ENCODE peak calls at places on chromosomes 3 and 15, in four cellular contexts. U is colonic mucosa, E is right cardiac atrium, A is tibial nerve. G is an unnamed sample. For H3K4me1 and H3K27me3, the result is how much of the 10 kb centered on the place peaks cover.

GRCh38 chr3:171458056-171458856 is 1.9 kb downstream of the TNIK start:
- DNase-seq in U (peak), E (no peak), A (no peak), G (peak)

GRCh38 chr3:13110678-13111116 is 37.5 kb upstream of the IQSEC1 start:
- DNase-seq in U (peak), E (no peak), A (peak), G (no peak)

GRCh38 chr15:64144192-64144564 is 7.4 kb upstream of the SNX22 start:
- DNase-seq in U (no peak), E (no peak), A (no peak), G (no peak)

GRCh38 chr3:57918123-57918837 is 89.9 kb upstream of the FLNB start:
- DNase-seq in U (no peak), E (no peak), A (no peak), G (no peak)

GRCh38 chr3:45443459-45443858 is 55.1 kb downstream of the LARS2 start:
- DNase-seq in U (no peak), E (no peak), A (no peak), G (no peak)

GRCh38 chr3:46282696-46283095 is 40.4 kb downstream of the CCR3 start:
- DNase-seq in U (no peak), E (no peak), A (no peak), G (no peak)

GRCh38 chr15:82968066-82968465 is 15.5 kb upstream of the HOMER2 start:
- DNase-seq in U (no peak), E (no peak), A (no peak), G (no peak)

GRCh38 chr3:186871403-186871924 is 29.0 kb downstream of the ADIPOQ start:
- DNase-seq in U (no peak), E (no peak), A (no peak), G (no peak)

GRCh38 chr15:45023659-45024320 is 795 bp downstream of the SORD start:
- DNase-seq in U (no peak), E (no peak), A (no peak), G (no peak)

GRCh38 chr3:136181741-136182140 is 14.4 kb downstream of the MSL2 start:
- DNase-seq in U (no peak), E (no peak), A (no peak), G (no peak)
- H3K4me1 ChIP-seq in U (under half), E (under half), A (under half), G (half or more)

DNA sequence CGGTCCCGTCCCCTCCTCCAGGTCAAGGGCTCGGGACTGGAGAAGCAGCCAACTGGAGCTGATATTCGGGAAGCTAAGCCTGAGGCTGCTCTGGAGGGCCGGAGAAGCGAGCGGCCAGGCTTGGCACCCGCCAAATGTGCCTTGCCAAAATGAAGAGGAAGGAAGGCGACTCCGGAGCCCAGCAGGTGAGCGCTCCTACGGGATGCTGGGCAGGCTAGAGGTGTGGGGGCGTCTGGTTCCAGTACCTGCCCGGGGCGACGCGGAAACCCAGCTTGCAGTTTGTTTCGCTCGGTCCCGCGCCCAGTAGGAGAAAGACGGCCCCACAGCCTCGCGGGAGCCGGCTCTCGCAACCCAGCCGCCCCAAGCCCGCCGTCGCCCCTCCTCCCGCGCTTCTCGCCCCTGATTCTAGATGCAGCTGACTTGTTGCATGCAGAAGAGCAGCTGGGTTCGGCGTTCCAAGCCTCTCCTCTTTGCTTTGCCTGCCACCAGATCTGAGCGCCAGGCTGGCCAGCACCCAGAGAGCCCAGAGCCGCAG is 16.1 kb upstream of the AEN start:
- DNase-seq in U (no peak), E (no peak), A (no peak), G (no peak)
- H3K27me3 ChIP-seq in U (under half), E (under half), A (under half), G (half or more)

GRCh38 chr15:78620839-78621421 is at the start of gene CHRNA3:
- DNase-seq in U (no peak), E (no peak), A (no peak), G (no peak)
- H3K4me3 ChIP-seq in U (peak), E (peak), A (peak), G (no peak)

DNA sequence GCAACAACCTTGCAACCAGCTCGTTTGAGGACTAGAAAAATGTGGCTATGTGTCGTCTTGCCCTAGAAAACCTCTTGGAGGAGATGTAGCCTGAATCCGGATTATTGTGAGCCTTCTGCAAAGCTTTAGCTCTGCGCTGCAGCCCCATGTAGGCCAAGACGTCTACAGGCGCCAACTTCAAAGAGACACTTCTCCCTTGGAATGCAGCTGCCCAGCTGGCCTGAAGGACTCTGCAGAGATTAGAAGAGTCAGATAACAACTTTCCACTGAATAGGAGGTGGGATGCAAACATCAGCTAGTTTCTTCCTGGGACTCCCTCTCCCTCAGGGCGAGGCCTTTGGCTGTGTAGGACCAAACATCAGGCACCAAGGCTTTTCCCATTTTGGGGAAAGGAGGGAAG is 356.5 kb upstream of the IL12A start:
- DNase-seq in U (no peak), E (no peak), A (no peak), G (no peak)
- H3K4me1 ChIP-seq in U (under half), E (under half), A (under half), G (under half)

GRCh38 chr3:123446610-123447109 is 2.2 kb downstream of the ADCY5 start:
- DNase-seq in U (no peak), E (no peak), A (no peak), G (no peak)
- H3K27me3 ChIP-seq in U (under half), E (under half), A (under half), G (under half)

GRCh38 chr15:42760759-42761158 is 23.8 kb upstream of the CDAN1 start:
- DNase-seq in U (no peak), E (no peak), A (no peak), G (no peak)
- H3K4me3 ChIP-seq in U (no peak), E (no peak), A (no peak), G (no peak)

GRCh38 chr15:29805043-29805707 is 17.1 kb downstream of the TJP1 start:
- DNase-seq in U (peak), E (peak), A (no peak), G (no peak)

GRCh38 chr15:29799859-29800258 is 22.4 kb downstream of the TJP1 start:
- DNase-seq in U (no peak), E (no peak), A (no peak), G (no peak)

GRCh38 chr15:29802411-29802810 is 19.9 kb downstream of the TJP1 start:
- DNase-seq in U (no peak), E (no peak), A (no peak), G (no peak)

GRCh38 chr15:29805708-29806104 is 16.6 kb downstream of the TJP1 start:
- DNase-seq in U (no peak), E (no peak), A (no peak), G (no peak)

DNA sequence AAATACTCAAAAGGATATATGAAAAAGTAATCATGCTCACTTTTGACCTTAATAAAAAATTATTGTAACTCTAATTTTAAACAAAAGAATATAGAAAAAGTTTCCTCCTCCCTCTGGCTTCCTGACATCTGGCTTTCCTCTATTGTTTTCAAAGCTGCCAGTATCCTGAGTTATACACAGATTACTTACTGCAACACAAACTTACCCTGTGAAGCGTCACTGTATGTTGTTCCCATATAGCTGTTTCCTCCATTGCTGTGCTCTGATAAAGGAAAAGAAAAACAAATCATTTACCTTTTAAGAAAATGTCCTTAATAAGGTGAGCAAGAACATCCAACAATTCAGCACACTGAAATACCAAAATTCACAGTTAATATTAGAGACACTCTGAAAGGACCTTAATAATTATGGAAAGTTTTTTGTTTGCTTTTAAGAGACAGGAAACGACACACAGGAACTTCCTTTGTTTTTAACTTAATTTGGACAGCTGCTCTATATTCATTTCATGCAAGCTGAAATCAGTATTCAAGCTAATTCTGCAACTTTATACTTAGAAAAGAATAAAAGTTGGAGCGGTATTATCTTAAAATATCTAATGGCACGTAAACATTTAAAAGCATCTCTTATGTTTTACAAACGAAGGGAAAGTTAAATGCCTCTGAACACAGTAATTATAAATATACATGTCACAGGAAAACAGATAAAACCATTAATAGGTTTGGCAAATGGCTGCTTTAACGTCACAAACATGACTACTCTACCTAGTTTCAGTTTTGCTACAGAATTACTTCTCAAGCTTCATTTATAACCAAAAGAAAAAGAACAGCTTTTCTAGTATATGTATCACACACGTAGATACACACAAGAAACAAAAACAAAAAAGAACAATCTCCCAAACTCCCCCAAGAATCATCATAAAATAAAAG is 21.6 kb downstream of the TJP1 start:
- DNase-seq in U (no peak), E (no peak), A (no peak), G (no peak)
- H3K4me1 ChIP-seq in U (under half), E (under half), A (under half), G (under half)

DNA sequence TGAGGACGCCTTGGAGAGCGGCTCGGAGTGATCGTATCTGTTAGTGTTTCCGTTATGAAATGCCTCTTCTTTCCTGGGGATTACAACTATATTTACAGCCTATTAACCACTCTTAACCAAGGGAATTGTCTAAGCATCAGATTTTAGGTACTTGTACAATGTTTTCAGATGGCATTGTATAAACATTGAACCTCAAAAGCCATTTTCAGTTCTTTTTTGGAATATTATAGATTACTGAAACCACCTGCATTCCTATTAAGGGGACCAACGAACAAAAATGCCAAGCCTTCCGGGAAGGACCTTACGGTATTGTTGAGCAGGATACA is 1.1 kb downstream of the NEO1 start:
- DNase-seq in U (peak), E (no peak), A (no peak), G (no peak)
- H3K27me3 ChIP-seq in U (under half), E (under half), A (under half), G (under half)

GRCh38 chr15:39582977-39583585 is 2.2 kb downstream of the THBS1 start:
- DNase-seq in U (no peak), E (no peak), A (no peak), G (no peak)
- H3K4me3 ChIP-seq in U (peak), E (peak), A (peak), G (no peak)

GRCh38 chr3:127816783-127817182 is 5.5 kb downstream of the MGLL start:
- DNase-seq in U (no peak), E (no peak), A (no peak), G (no peak)
- H3K4me1 ChIP-seq in U (under half), E (under half), A (under half), G (under half)

G was measured in CD8-positive, alpha-beta memory T cell.